ENCODE peak calls at places on chromosomes 6 and 20, in five cellular contexts. V is heart right ventricle, E is M059J, B is H54, G is glutamatergic neuron. T is an unnamed sample.

GRCh38 chr20:16381444-16381843 is 191.8 kb downstream of the KIF16B start:
- DNase-seq in V (no peak), E (no peak), G (no peak), B (no peak), T (no peak)

GRCh38 chr20:1694672-1695071 is 37.1 kb upstream of the SIRPG start:
- DNase-seq in V (no peak), G (no peak), B (no peak), E (no peak), T (no peak)

GRCh38 chr6:5345324-5345723 is 84.0 kb downstream of the FARS2 start:
- DNase-seq in G (no peak), V (no peak), B (no peak), E (no peak), T (no peak)

GRCh38 chr6:82298012-82298411 is 50.5 kb upstream of the IBTK start:
- DNase-seq in G (no peak), E (peak; percentile 74), V (no peak), B (peak; percentile 19), T (no peak)

GRCh38 chr6:162856885-162857284 is 129.1 kb downstream of the PACRG start:
- DNase-seq in B (peak; percentile 3), V (no peak), E (peak; percentile 64), G (no peak), T (no peak)

GRCh38 chr20:11084508-11084907 is 410.7 kb upstream of the JAG1 start:
- DNase-seq in E (peak; percentile 33), G (no peak), B (no peak), V (no peak), T (no peak)

GRCh38 chr20:831251-831650 is 2.3 kb upstream of the FAM110A start:
- DNase-seq in E (no peak), G (no peak), B (no peak), V (no peak), T (no peak)

GRCh38 chr6:99613398-99613704 is 6.7 kb downstream of the PRDM13 start:
- DNase-seq in G (peak; percentile 87), E (no peak), V (peak; percentile 34), B (no peak), T (no peak)

GRCh38 chr6:41939091-41939847 is 2.3 kb downstream of the CCND3 start:
- DNase-seq in E (peak; percentile 62), G (peak; percentile 21), V (peak; percentile 33), B (no peak), T (no peak)

GRCh38 chr6:144330588-144330987 is 45.5 kb downstream of the UTRN start:
- DNase-seq in G (no peak), E (no peak), B (no peak), V (no peak), T (no peak)

GRCh38 chr6:26064619-26065257 is 22.5 kb upstream of the HFE start:
- DNase-seq in G (no peak), E (peak; percentile 68), B (no peak), V (no peak), T (no peak)

GRCh38 chr6:2450546-2450945 is 205.1 kb upstream of the GMDS start:
- DNase-seq in G (no peak), E (peak; percentile 36), B (no peak), V (peak; percentile 39), T (no peak)

GRCh38 chr6:82033631-82034211 is 213.8 kb downstream of the IBTK start:
- DNase-seq in E (no peak), G (no peak), V (peak; percentile 17), B (no peak), T (no peak)

GRCh38 chr6:129146836-129147366 is 264.0 kb downstream of the LAMA2 start:
- DNase-seq in B (no peak), G (no peak), E (no peak), V (no peak), T (no peak)

GRCh38 chr20:50813801-50814200 is 18.9 kb downstream of the BCAS4 start:
- DNase-seq in G (no peak), E (no peak), B (no peak), V (no peak), T (no peak)

T was measured in 8988T.